ENCODE peak calls at places on chromosomes 2 and 18, in six cellular contexts. L is NCI-H748 treated with DMSO at 0.1 percent for 48 hours; N is SK-N-SH; T is activated CD4-positive, alpha-beta T cell treated with anti-CD3 and anti-CD28 coated beads, Interleukin-2, amount 50 U/mL, for 24 hours; O is substantia nigra; S is NAMALWA. W is an unnamed sample.

GRCh38 chr2:42138163-42139016 is 30.8 kb upstream of the EML4 start:
- DNase-seq in L (no peak), N (no peak), T (no peak), O (no peak), S (no peak), W (no peak)

GRCh38 chr2:4047961-4048891 is 344.9 kb downstream of the DCDC2C start:
- DNase-seq in L (no peak), N (no peak), T (no peak), O (no peak), S (no peak), W (no peak)

GRCh38 chr2:71948781-71949536 is 198.7 kb downstream of the CYP26B1 start:
- DNase-seq in L (no peak), N (no peak), T (no peak), O (no peak), S (no peak), W (no peak)

GRCh38 chr18:24023185-24023814 is 8.7 kb downstream of the TTC39C start:
- DNase-seq in L (no peak), N (peak), T (no peak), O (no peak), S (peak), W (peak)

GRCh38 chr2:40041983-40042382 is 262.9 kb upstream of the THUMPD2 start:
- DNase-seq in L (no peak), N (no peak), T (no peak), O (no peak), S (no peak), W (no peak)

GRCh38 chr2:14677039-14677438 is 44.5 kb downstream of the LRATD1 start:
- DNase-seq in L (no peak), N (no peak), T (no peak), O (no peak), S (no peak), W (no peak)

GRCh38 chr2:8574196-8575010 is 107.5 kb upstream of the ID2 start:
- DNase-seq in L (no peak), N (no peak), T (no peak), O (no peak), S (peak), W (no peak)

GRCh38 chr2:126302043-126302442 is 353.9 kb upstream of the GYPC start:
- DNase-seq in L (no peak), N (no peak), T (no peak), O (no peak), S (no peak), W (no peak)

GRCh38 chr2:28391564-28392296 is 928 bp upstream of the FOSL2 start:
- DNase-seq in L (peak), N (peak), T (no peak), O (peak), S (peak), W (peak)

GRCh38 chr2:176106636-176107539 is at the start of gene HOXD11:
- DNase-seq in L (peak), N (peak), T (no peak), O (no peak), S (no peak), W (peak)

GRCh38 chr2:240638517-240639160 is 13.4 kb downstream of the GPR35 start:
- DNase-seq in L (no peak), N (no peak), T (no peak), O (no peak), S (no peak), W (no peak)

GRCh38 chr2:29309090-29310054 is 194.2 kb downstream of the CLIP4 start:
- DNase-seq in L (peak), N (peak), T (no peak), O (peak), S (peak), W (peak)

GRCh38 chr2:220078439-220078838 is 451.0 kb downstream of the SLC4A3 start:
- DNase-seq in L (no peak), N (no peak), T (no peak), O (no peak), S (no peak), W (no peak)

GRCh38 chr2:190979906-190980629 is 33.9 kb downstream of the STAT1 start:
- DNase-seq in L (peak), N (peak), T (no peak), O (no peak), S (peak), W (no peak)

GRCh38 chr2:96642564-96643350 is at the start of gene FER1L5:
- DNase-seq in L (no peak), N (peak), T (no peak), O (no peak), S (no peak), W (peak)

GRCh38 chr2:230170532-230170931 is 49.3 kb downstream of the SP110 start:
- DNase-seq in L (peak), N (no peak), T (no peak), O (no peak), S (no peak), W (no peak)

GRCh38 chr2:105126353-105126752 is 88.5 kb downstream of the MRPS9 start:
- DNase-seq in L (no peak), N (no peak), T (no peak), O (no peak), S (no peak), W (no peak)

GRCh38 chr2:30165050-30165520 is 18.3 kb downstream of the YPEL5 start:
- DNase-seq in L (peak), N (peak), T (no peak), O (peak), S (peak), W (peak)

GRCh38 chr18:58567453-58568196 is 61.3 kb downstream of the ALPK2 start:
- DNase-seq in L (no peak), N (no peak), T (no peak), O (no peak), S (no peak), W (no peak)

GRCh38 chr2:176638167-176639015 is 369.1 kb downstream of the MTX2 start:
- DNase-seq in L (peak), N (peak), T (no peak), O (peak), S (peak), W (peak)

GRCh38 chr18:3903341-3903740 is 453.4 kb downstream of the TGIF1 start:
- DNase-seq in L (no peak), N (no peak), T (no peak), O (no peak), S (no peak), W (no peak)

GRCh38 chr2:133658020-133658903 is 90.0 kb upstream of the NCKAP5 start:
- DNase-seq in L (no peak), N (no peak), T (no peak), O (no peak), S (no peak), W (no peak)

W was measured in WTC11.